ENCODE peak calls at places on chromosome 22, in six cellular contexts. P is heart right ventricle, W is SJSA1, S is OCI-LY7, J is mammary epithelial cell, I is HCT116. L is an unnamed sample.

GRCh38 chr22:28180804-28181203 is 261.7 kb upstream of the PITPNB start:
- DNase-seq in P (no peak), W (no peak), S (no peak), J (no peak), I (no peak), L (no peak)

GRCh38 chr22:39212721-39213376 is 31.9 kb downstream of the PDGFB start:
- DNase-seq in P (no peak), W (peak; percentile 46), S (no peak), J (peak; percentile 62), I (peak; percentile 56), L (no peak)

GRCh38 chr22:39068033-39068785 is 8.9 kb upstream of the APOBEC3G start:
- DNase-seq in P (no peak), W (no peak), S (peak; percentile 36), J (peak; percentile 44), I (no peak), L (no peak)

GRCh38 chr22:37544955-37545702 is 15.2 kb upstream of the CDC42EP1 start:
- DNase-seq in P (peak; percentile 77), W (peak; percentile 76), S (peak; percentile 46), J (peak; percentile 80), I (no peak), L (no peak)

GRCh38 chr22:27470169-27470772 is 331.3 kb downstream of the MN1 start:
- DNase-seq in P (no peak), W (no peak), S (no peak), J (no peak), I (no peak), L (no peak)

GRCh38 chr22:46756097-46756496 is 6.4 kb upstream of the TBC1D22A start:
- DNase-seq in P (no peak), W (no peak), S (no peak), J (no peak), I (no peak), L (no peak)

GRCh38 chr22:17917490-17917983 is 106.8 kb downstream of the MICAL3 start:
- DNase-seq in P (no peak), W (no peak), S (peak; percentile 26), J (no peak), I (no peak), L (no peak)

GRCh38 chr22:39489094-39490068 is 12.7 kb upstream of the MIEF1 start:
- DNase-seq in P (no peak), W (no peak), S (no peak), J (no peak), I (no peak), L (no peak)

GRCh38 chr22:17706451-17706900 is 67.8 kb downstream of the BID start:
- DNase-seq in P (no peak), W (peak; percentile 82), S (peak; percentile 55), J (peak; percentile 95), I (peak; percentile 54), L (peak; percentile 13)

GRCh38 chr22:30485362-30485988 is 13.7 kb upstream of the SEC14L3 start:
- DNase-seq in P (peak; percentile 53), W (peak; percentile 67), S (peak; percentile 59), J (peak; percentile 35), I (peak; percentile 28), L (peak; percentile 57)

GRCh38 chr22:44186121-44186510 is 5.4 kb downstream of the PARVG start:
- DNase-seq in P (no peak), W (no peak), S (no peak), J (no peak), I (no peak), L (no peak)

GRCh38 chr22:37563153-37564081 is 3.1 kb downstream of the CDC42EP1 start:
- DNase-seq in P (peak; percentile 42), W (peak; percentile 90), S (no peak), J (peak; percentile 95), I (peak; percentile 57), L (no peak)

GRCh38 chr22:45709866-45710265 is 38.2 kb downstream of the ATXN10 start:
- DNase-seq in P (no peak), W (peak; percentile 55), S (no peak), J (peak; percentile 45), I (no peak), L (no peak)

GRCh38 chr22:45708145-45708544 is 36.5 kb downstream of the ATXN10 start:
- DNase-seq in P (no peak), W (no peak), S (no peak), J (no peak), I (no peak), L (no peak)

GRCh38 chr22:45707605-45708004 is 36.0 kb downstream of the ATXN10 start:
- DNase-seq in P (no peak), W (no peak), S (no peak), J (no peak), I (no peak), L (no peak)

GRCh38 chr22:45710469-45710868 is 38.8 kb downstream of the ATXN10 start:
- DNase-seq in P (no peak), W (no peak), S (no peak), J (no peak), I (no peak), L (no peak)

DNA sequence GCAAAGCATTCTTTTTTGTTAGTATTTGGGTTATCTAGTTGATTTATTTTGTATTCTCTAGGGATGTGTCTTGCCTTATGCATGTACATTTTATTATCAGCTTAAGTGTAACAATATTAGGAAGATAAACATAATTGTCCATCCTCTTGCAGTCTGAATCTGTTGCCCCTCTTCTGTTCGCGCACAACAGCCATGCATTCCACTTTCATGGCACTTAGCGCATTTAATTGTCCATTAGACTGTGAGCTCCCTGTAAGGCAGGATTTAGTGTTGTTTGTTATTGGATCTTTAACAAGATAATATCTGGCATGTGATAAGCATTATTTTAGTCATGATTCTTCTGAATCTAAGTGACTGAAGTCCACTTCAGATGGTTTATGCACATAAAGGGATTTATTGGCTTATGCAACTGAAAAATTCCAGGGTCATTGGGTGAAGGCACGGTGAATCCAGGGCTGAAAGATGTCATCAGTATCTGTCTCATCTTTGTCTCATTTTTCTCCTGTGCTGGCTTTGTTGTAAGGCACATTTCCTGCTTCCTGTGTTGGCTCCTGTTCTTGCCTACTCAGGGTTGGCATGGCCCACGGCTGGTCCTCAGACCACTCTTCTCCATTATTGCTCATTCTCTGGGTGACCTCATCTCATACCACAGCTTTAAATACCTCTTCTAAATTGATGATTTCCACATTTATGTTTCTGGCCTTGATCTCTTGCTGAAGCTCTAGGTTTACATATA is 37.5 kb downstream of the ATXN10 start:
- DNase-seq in P (no peak), W (peak; percentile 72), S (no peak), J (peak; percentile 74), I (no peak), L (no peak)
- H3K36me3 ChIP-seq in P (no peaks in the 10 kb centered on the region), W (peaks cover 82% of the 10 kb centered on the region), S (peaks cover 88% of the 10 kb centered on the region), J (peaks cover 4% of the 10 kb centered on the region), I (peaks cover 5% of the 10 kb centered on the region), L (peaks cover 2% of the 10 kb centered on the region)

GRCh38 chr22:50247748-50248147 is 2.9 kb upstream of the TUBGCP6 start:
- DNase-seq in P (no peak), W (no peak), S (peak; percentile 91), J (no peak), I (peak; percentile 64), L (no peak)

GRCh38 chr22:50250249-50250554 is 863 bp downstream of the HDAC10 start:
- DNase-seq in P (no peak), W (no peak), S (no peak), J (no peak), I (no peak), L (no peak)

GRCh38 chr22:50248192-50249084 is 2.6 kb downstream of the HDAC10 start:
- DNase-seq in P (no peak), W (no peak), S (no peak), J (no peak), I (no peak), L (no peak)

GRCh38 chr22:50250555-50251471 is at the start of gene HDAC10:
- DNase-seq in P (peak; percentile 85), W (peak; percentile 85), S (peak; percentile 91), J (peak; percentile 76), I (no peak), L (no peak)

DNA sequence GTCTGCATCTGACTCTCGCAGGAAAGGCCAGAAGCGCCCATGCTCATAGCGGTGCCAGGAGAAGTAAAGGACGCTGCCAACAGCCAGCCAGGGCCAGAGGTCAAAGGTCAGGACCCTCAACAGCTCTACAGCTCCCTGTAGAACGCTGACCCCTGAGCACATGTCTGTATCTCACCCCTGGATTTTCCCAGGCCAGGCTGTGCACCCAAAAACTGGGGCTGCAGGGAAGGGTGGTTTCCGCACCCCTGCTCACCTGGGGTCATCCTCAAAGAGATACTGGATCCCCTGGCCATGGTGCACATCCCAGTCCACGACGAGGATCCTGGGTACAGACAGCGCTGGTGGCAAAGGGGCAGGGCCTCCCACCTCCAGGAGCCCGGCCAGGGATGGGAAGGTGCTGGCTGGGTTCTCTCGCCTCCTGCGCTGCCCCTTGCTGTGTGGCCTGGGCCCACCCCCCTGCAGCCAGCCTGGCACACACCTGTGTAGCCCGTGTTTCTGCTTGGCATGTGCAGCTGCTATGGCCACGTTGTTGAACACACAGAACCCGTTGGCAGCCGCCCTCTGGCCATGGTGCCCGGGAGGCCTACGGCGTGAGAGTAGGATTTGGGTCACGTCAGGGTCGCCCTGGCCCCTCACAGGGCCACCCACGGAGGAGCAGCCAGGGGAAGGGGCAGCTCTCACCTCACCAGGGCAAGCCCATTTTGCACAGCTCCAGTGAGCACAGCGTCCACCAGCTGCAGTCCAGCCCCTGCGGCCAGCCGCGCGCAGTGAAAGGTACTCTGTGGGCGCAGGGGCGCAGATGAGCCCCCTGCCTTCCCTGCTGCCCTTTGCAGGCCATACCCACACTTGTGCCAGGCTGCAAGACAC is 1.4 kb downstream of the HDAC10 start:
- DNase-seq in P (no peak), W (no peak), S (no peak), J (no peak), I (no peak), L (no peak)
- H3K4me3 ChIP-seq in P (no peak overlapping the region), W (no peak overlapping the region), S (peak overlapping the region; percentile 81), J (peak overlapping the region; percentile 73), I (peak overlapping the region; percentile 93), L (peak overlapping the region; percentile 2)

GRCh38 chr22:48595511-48595905 is 1232.2 kb downstream of the BRD1 start:
- DNase-seq in P (no peak), W (no peak), S (no peak), J (no peak), I (no peak), L (no peak)
- H3K27ac ChIP-seq in P (no peak overlapping the region), W (no peak overlapping the region), S (no peak overlapping the region), J (no peak overlapping the region), I (no peak overlapping the region), L (no peak overlapping the region)

DNA sequence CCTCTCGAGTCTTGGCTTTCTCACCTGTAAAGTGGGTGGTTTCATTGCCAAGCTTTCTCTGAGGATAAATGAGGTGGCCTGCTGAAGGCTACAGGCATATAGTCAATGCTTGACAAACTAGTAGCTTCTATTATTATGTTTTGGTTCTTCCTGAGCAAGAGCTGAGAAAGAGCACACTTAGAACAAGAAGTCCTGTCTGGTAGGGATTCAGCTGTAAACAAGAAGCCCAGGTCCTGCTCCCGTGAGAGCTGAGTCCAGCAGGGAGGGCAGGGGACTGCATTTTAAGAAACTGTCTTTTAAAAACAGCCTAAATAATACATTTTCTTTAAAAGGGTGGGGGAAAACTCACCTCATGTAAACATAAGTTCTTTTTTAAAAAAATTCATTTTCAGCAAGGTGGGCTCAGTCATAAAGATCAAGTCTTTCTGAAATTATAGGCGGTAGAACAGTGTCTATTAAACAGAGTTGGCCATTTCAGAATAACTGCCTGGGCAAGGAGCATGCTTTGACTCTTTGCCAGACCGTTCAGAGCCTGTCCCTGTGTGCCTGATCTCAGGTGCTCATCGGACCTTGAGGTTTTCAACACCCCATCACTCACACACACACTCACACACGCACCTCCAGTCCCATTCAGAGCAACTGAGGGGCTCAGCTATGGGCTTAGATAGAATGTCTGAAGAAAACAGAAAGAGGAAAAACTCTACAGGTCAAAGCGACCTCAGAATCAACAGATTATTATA is 29.2 kb upstream of the MYO18B start:
- DNase-seq in P (no peak), W (no peak), S (no peak), J (no peak), I (no peak), L (no peak)
- H3K36me3 ChIP-seq in P (no peaks in the 10 kb centered on the region), W (no peaks in the 10 kb centered on the region), S (peaks cover 17% of the 10 kb centered on the region), J (no peaks in the 10 kb centered on the region), I (no peaks in the 10 kb centered on the region), L (no peaks in the 10 kb centered on the region)

L was measured in iPS DF 6.9.